ENCODE peak calls at places on chromosomes 7 and 10, in six cellular contexts. K, Y, I, A, P and H are unnamed samples. For H3K36me3, the result is how much of the 10 kb centered on the place peaks cover.

GRCh38 chr7:18257711-18258110 is 230.1 kb upstream of the PRPS1L1 start:
- DNase-seq in K (no peak), Y (peak), I (no peak), A (no peak), P (no peak), H (no peak)

GRCh38 chr7:108863221-108863848 is 293.7 kb downstream of the DNAJB9 start:
- DNase-seq in K (no peak), Y (no peak), I (no peak), A (peak), P (no peak), H (no peak)

GRCh38 chr7:100477871-100478248 is 1.2 kb downstream of the TSC22D4 start:
- DNase-seq in K (no peak), Y (peak), I (no peak), A (no peak), P (no peak), H (peak)

GRCh38 chr10:100886946-100887345 is 25.8 kb upstream of the SLF2 start:
- DNase-seq in K (peak), Y (no peak), I (peak), A (no peak), P (no peak), H (no peak)

GRCh38 chr10:79139124-79139835 is 70.5 kb downstream of the ZMIZ1 start:
- DNase-seq in K (peak), Y (peak), I (no peak), A (peak), P (peak), H (no peak)

GRCh38 chr10:9848981-9849380 is 1168.7 kb upstream of the CELF2 start:
- DNase-seq in K (no peak), Y (no peak), I (no peak), A (no peak), P (no peak), H (no peak)

GRCh38 chr10:21525367-21526183 is at the start of gene SKIDA1:
- DNase-seq in K (peak), Y (peak), I (peak), A (peak), P (peak), H (peak)

GRCh38 chr7:129862672-129863071 is 90.1 kb downstream of the UBE2H start:
- DNase-seq in K (no peak), Y (no peak), I (no peak), A (peak), P (peak), H (no peak)

GRCh38 chr7:148912758-148913541 is 28.9 kb upstream of the EZH2 start:
- DNase-seq in K (no peak), Y (no peak), I (no peak), A (no peak), P (no peak), H (no peak)

GRCh38 chr10:60827791-60828488 is 49.7 kb downstream of the CDK1 start:
- DNase-seq in K (no peak), Y (peak), I (no peak), A (no peak), P (no peak), H (no peak)
- H3K27ac ChIP-seq in K (peak), Y (peak), I (peak), A (no peak), P (no peak), H (no peak)

GRCh38 chr7:67341153-67341768 is 344.6 kb downstream of the TYW1 start:
- DNase-seq in K (no peak), Y (peak), I (no peak), A (no peak), P (no peak), H (no peak)
- H3K36me3 ChIP-seq in K (under half), Y (under half), I (under half), A (under half), P (under half), H (under half)

DNA sequence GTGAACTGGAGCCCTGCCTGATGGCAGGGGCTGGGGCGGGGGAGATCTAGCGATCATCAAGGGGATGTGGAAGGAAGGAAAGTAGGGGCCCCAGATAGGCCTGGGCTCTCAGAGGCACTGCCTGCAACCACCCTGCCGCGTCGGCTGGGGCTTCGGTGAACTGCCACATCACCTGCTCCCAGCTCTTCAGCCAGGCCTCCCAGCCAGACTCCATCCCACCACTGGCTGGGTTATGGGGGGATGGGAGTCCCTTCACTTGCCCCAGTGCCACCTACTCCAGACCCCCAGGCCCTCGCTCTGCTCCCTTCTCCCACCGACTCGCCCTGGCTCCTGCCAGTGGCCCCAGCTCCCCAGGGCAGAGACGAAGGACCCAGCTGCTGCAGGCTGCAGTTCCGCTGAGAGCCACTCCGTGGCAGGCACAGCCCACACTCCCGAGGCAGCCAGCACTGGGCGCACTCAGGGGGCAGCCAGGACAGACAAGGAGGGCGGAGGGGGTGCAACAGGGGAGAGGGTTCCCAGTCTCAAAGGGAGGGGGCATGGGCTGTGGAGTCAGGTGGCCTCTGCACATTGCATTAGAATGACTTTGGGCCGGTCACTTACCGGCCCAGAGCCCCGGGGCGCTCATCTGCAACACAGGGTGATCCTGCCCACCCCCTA is 15.2 kb downstream of the KCNH2 start:
- DNase-seq in K (peak), Y (peak), I (no peak), A (peak), P (no peak), H (peak)
- H3K27ac ChIP-seq in K (peak), Y (no peak), I (no peak), A (no peak), P (no peak), H (no peak)

GRCh38 chr10:90885176-90885575 is 13.4 kb downstream of the RPP30 start:
- DNase-seq in K (no peak), Y (no peak), I (no peak), A (no peak), P (no peak), H (no peak)

GRCh38 chr10:90888387-90888786 is 16.6 kb downstream of the RPP30 start:
- DNase-seq in K (no peak), Y (no peak), I (no peak), A (no peak), P (no peak), H (no peak)

GRCh38 chr10:90884414-90884813 is 12.6 kb downstream of the RPP30 start:
- DNase-seq in K (no peak), Y (peak), I (no peak), A (no peak), P (no peak), H (no peak)

GRCh38 chr10:90890347-90890746 is 18.6 kb downstream of the RPP30 start:
- DNase-seq in K (no peak), Y (no peak), I (no peak), A (no peak), P (no peak), H (no peak)

GRCh38 chr10:90887555-90887954 is 15.8 kb downstream of the RPP30 start:
- DNase-seq in K (no peak), Y (no peak), I (no peak), A (no peak), P (no peak), H (no peak)
- H3K36me3 ChIP-seq in K (half or more), Y (under half), I (half or more), A (under half), P (under half), H (under half)

GRCh38 chr10:68110027-68110426 is 739 bp downstream of the MYPN start:
- DNase-seq in K (no peak), Y (no peak), I (no peak), A (no peak), P (no peak), H (no peak)
- H3K27ac ChIP-seq in K (peak), Y (no peak), I (no peak), A (no peak), P (no peak), H (no peak)

GRCh38 chr10:75020168-75020567 is 91.3 kb upstream of the SAMD8 start:
- DNase-seq in K (no peak), Y (no peak), I (no peak), A (no peak), P (no peak), H (no peak)

GRCh38 chr10:75023074-75023473 is 88.4 kb upstream of the SAMD8 start:
- DNase-seq in K (no peak), Y (no peak), I (no peak), A (no peak), P (no peak), H (no peak)

GRCh38 chr10:75019360-75019759 is 92.1 kb upstream of the SAMD8 start:
- DNase-seq in K (no peak), Y (peak), I (no peak), A (no peak), P (no peak), H (peak)

GRCh38 chr10:75018873-75019272 is 92.6 kb upstream of the SAMD8 start:
- DNase-seq in K (no peak), Y (no peak), I (no peak), A (no peak), P (no peak), H (no peak)

GRCh38 chr10:75021851-75022250 is 89.6 kb upstream of the SAMD8 start:
- DNase-seq in K (no peak), Y (no peak), I (no peak), A (no peak), P (no peak), H (no peak)
- H3K36me3 ChIP-seq in K (half or more), Y (under half), I (half or more), A (under half), P (under half), H (under half)

DNA sequence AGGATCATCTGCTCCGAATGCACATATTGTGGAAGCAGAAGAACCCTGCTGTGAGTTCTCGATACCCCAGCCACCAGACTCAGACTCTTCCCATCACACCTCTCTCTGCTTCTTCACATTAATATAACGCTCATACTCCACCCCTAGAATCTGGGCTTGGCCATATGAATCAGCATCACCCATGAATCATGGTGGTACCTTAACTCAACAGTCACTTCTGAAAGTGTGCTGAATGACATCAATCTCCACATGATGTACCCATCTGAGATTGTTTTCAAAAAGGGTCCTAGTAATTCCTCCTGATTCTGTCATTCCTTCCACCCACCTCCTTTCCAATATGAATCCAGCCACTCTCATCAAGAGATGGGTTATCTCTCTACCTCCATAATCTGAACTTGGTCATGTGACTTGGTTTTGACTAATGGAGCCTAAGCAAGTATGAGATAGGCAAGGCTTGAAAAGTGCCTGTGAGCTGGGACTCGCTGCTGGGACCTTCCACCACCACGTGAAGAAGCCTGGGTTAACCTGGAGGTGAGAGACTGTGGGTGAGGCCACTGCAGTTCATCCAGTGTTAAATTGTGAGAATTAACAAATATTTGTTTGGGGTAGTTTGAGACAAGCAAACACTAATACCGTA is 15.4 kb downstream of the YWHAG start:
- DNase-seq in K (no peak), Y (no peak), I (no peak), A (no peak), P (no peak), H (no peak)
- H3K27ac ChIP-seq in K (no peak), Y (peak), I (no peak), A (no peak), P (no peak), H (no peak)